ENCODE peak calls at places on chromosomes 1 and 21, in ten cellular contexts. U is cardiac muscle cell; C is LNCaP clone FGC; X is lung; T is body of pancreas; Z is astrocyte of the cerebellum; Q is fibroblast of mammary gland; V is BE2C; L is kidney; D is CD8-positive, alpha-beta T cell. P is an unnamed sample.

GRCh38 chr1:237205400-237206064 is 163.5 kb downstream of the RYR2 start:
- DNase-seq in U (peak), C (no peak), X (peak), T (peak), Z (peak), Q (peak), V (no peak), L (peak), D (no peak), P (peak)

GRCh38 chr1:212699839-212700596 is at the start of gene BATF3:
- DNase-seq in U (no peak), C (no peak), X (peak), T (peak), Z (no peak), Q (no peak), V (peak), L (peak), D (peak), P (no peak)

GRCh38 chr1:77469311-77469710 is 187.5 kb downstream of the AK5 start:
- DNase-seq in U (peak), C (no peak), X (no peak), T (no peak), Z (no peak), Q (no peak), V (no peak), L (no peak), D (no peak), P (no peak)

GRCh38 chr1:77319036-77319705 is 37.4 kb downstream of the AK5 start:
- DNase-seq in U (no peak), C (no peak), X (no peak), T (no peak), Z (no peak), Q (peak), V (no peak), L (no peak), D (no peak), P (no peak)

GRCh38 chr21:38343691-38344090 is 86.9 kb downstream of the KCNJ15 start:
- DNase-seq in U (peak), C (peak), X (peak), T (peak), Z (no peak), Q (peak), V (no peak), L (no peak), D (no peak), P (peak)

GRCh38 chr1:56866656-56867055 is 12.1 kb downstream of the C8A start:
- DNase-seq in U (peak), C (no peak), X (no peak), T (no peak), Z (no peak), Q (peak), V (no peak), L (no peak), D (no peak), P (peak)

GRCh38 chr1:233368106-233368783 is 40.7 kb downstream of the MAP3K21 start:
- DNase-seq in U (peak), C (no peak), X (no peak), T (no peak), Z (no peak), Q (peak), V (no peak), L (no peak), D (no peak), P (no peak)

GRCh38 chr1:109277434-109278204 is 5.3 kb downstream of the PSRC1 start:
- DNase-seq in U (peak), C (peak), X (peak), T (peak), Z (no peak), Q (peak), V (peak), L (peak), D (peak), P (peak)

GRCh38 chr21:43760391-43760958 is 15.6 kb downstream of the CSTB start:
- DNase-seq in U (no peak), C (no peak), X (no peak), T (no peak), Z (no peak), Q (no peak), V (no peak), L (no peak), D (no peak), P (no peak)
- TF ChIP-seq CTCF in U (no peak), C (no peak), X (no peak), T (no peak), Z (no peak), Q (no peak), V (no peak), L (no peak), D (no peak), P (peak)

GRCh38 chr1:116569776-116570357 is 959 bp downstream of the CD58 start:
- DNase-seq in U (peak), C (no peak), X (peak), T (peak), Z (no peak), Q (peak), V (no peak), L (peak), D (peak), P (no peak)

GRCh38 chr1:116567790-116568667 is 2.8 kb downstream of the CD58 start:
- DNase-seq in U (no peak), C (no peak), X (no peak), T (no peak), Z (no peak), Q (no peak), V (no peak), L (no peak), D (no peak), P (no peak)

GRCh38 chr1:116571215-116571919 is 541 bp upstream of the CD58 start:
- DNase-seq in U (no peak), C (no peak), X (no peak), T (no peak), Z (no peak), Q (no peak), V (no peak), L (no peak), D (no peak), P (no peak)

GRCh38 chr1:116570358-116571214 is at the start of gene CD58:
- DNase-seq in U (peak), C (peak), X (peak), T (peak), Z (no peak), Q (peak), V (peak), L (peak), D (peak), P (peak)

DNA sequence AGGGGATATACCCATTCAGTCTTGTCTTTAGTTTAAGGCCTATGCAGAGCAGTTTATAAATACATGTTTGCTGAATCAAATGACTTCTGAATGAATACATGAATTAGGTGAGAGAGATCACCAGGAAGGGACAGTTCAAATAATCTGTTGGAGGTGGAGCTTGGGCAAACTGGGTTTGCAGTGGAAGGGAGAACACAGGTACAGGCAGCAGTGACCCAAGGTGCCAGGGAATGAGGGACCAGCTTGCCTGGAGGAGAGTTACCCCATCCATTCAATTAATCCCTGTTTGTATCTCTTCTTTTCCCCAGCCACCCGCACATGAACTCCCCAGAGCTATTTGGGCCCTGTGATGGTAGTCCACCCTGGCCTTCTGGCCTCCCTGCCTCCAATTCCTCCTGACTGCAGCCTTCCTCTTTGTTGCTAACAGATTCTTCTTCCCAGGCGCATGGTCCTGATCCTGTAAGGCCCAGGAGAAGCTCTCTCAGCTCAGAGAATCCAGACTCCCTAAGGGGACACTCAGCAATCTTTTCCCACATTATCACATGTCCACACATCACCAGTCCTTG is 1.8 kb downstream of the CD58 start:
- DNase-seq in U (no peak), C (no peak), X (no peak), T (no peak), Z (no peak), Q (no peak), V (no peak), L (no peak), D (no peak), P (no peak)
- H3K4me3 ChIP-seq in U (no peak), C (no peak), X (no peak), T (no peak), Z (no peak), Q (no peak), V (no peak), L (no peak), D (no peak), P (no peak)

GRCh38 chr1:83882906-83883305 is 116.0 kb downstream of the TTLL7 start:
- DNase-seq in U (peak), C (peak), X (no peak), T (peak), Z (peak), Q (peak), V (peak), L (no peak), D (no peak), P (peak)
- TF ChIP-seq CTCF in U (peak), C (peak), X (no peak), T (no peak), Z (peak), Q (peak), V (peak), L (no peak), D (no peak), P (peak)

DNA sequence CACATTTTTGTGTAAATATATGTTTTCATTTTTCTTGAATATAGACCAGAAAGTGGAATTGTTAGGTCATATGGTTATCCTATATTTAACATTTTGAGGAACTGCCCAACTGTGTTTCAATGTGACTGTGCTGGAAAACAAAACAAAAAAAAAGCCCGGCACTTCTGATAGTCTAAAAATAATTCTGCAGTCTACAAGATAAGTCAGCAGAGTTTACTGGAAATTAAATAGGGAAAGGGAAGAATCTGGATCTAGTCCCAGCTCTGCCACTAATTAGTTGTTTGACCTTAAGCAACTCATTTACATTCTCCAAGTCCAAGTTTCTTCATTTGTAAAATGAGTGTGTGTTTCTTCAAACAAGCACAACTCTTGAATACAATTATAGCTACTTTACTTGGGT is 869.1 kb upstream of the B3GALT2 start:
- DNase-seq in U (no peak), C (no peak), X (no peak), T (no peak), Z (no peak), Q (no peak), V (no peak), L (no peak), D (no peak), P (no peak)
- H3K4me3 ChIP-seq in U (no peak), C (no peak), X (no peak), T (no peak), Z (no peak), Q (no peak), V (no peak), L (no peak), D (no peak), P (no peak)

GRCh38 chr1:200262326-200262965 is 147.4 kb downstream of the ZNF281 start:
- DNase-seq in U (no peak), C (no peak), X (no peak), T (no peak), Z (no peak), Q (no peak), V (no peak), L (no peak), D (no peak), P (no peak)
- TF ChIP-seq CTCF in U (no peak), C (no peak), X (no peak), T (no peak), Z (no peak), Q (peak), V (peak), L (no peak), D (no peak), P (no peak)

GRCh38 chr1:74199504-74199903 is 1.5 kb downstream of the FPGT start:
- DNase-seq in U (peak), C (no peak), X (no peak), T (no peak), Z (no peak), Q (no peak), V (no peak), L (no peak), D (no peak), P (no peak)
- H3K4me3 ChIP-seq in U (peak), C (no peak), X (no peak), T (no peak), Z (no peak), Q (no peak), V (no peak), L (peak), D (no peak), P (no peak)

GRCh38 chr1:188599313-188599712 is 1770.6 kb downstream of the PLA2G4A start:
- DNase-seq in U (no peak), C (no peak), X (no peak), T (no peak), Z (no peak), Q (no peak), V (no peak), L (no peak), D (no peak), P (no peak)

GRCh38 chr1:188590641-188591040 is 1761.9 kb downstream of the PLA2G4A start:
- DNase-seq in U (no peak), C (no peak), X (no peak), T (no peak), Z (peak), Q (no peak), V (no peak), L (no peak), D (no peak), P (no peak)

DNA sequence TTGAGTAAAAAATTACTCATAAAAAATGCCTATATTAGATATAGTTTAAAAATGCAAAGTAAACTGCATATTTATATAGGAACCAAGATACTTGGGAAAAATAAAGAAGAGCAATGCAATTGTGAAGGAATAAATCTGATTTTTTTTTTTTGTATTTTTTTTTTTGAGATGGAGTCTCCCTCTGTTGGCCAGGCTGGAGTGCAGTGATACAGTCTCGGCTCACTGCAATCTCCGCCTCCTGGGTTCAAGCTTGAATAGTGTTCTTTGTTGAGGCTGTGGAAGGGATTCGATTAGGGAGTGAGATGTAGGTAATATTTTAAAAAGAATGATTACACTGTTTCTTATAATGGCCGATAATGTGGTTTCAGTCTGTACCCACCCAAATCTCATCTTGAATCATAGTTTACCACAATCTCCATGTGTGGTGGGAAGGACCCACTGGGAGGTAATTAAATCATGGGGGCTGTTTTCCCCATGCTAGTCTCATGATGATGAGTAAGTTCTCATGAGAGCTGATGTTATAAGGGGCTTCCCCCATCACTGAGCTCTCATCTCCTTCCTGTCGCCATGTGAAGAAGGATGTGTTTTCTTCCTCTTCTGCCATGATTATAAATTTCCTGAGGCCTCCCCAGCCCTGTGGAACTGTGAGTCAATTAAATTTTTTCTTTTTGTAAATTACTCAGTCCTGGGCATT is 1765.9 kb downstream of the PLA2G4A start:
- DNase-seq in U (no peak), C (no peak), X (no peak), T (no peak), Z (no peak), Q (no peak), V (no peak), L (no peak), D (no peak), P (no peak)
- TF ChIP-seq CTCF in U (peak), C (peak), X (no peak), T (no peak), Z (peak), Q (no peak), V (peak), L (no peak), D (no peak), P (peak)

DNA sequence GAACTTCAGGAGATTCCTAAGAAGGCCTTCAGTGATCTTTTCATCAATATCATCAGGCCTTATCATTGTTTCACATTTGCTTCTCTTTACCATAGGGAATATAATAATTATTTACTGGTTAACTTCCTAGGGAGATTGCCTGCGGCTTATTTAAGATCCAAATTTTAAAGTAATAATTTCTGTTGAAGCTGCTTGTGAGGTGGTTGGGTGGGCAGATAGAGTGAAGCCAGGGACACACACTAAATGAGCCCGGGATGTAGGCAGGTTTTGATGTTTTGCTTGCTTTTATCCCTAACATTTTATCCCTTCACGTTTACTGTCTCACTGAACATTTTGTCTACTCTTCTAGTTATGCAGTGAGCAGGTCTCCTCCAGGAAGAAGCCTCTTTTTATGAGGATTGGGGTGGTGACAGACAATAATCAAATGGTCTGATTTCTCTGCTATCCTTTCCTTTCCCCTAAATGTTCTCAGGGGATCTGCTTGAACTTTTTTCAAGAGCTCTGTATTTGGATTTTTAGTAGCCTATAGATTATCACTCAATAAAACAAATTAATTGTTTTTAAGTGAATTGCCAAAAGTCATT is 164.7 kb downstream of the RUNX1 start:
- DNase-seq in U (no peak), C (no peak), X (no peak), T (no peak), Z (no peak), Q (peak), V (no peak), L (no peak), D (no peak), P (no peak)
- H3K4me3 ChIP-seq in U (no peak), C (no peak), X (peak), T (no peak), Z (peak), Q (peak), V (no peak), L (no peak), D (no peak), P (peak)

GRCh38 chr1:44707959-44708831 is 22.8 kb downstream of the RNU5D-1 start:
- DNase-seq in U (peak), C (no peak), X (no peak), T (peak), Z (no peak), Q (peak), V (peak), L (no peak), D (peak), P (peak)
- TF ChIP-seq CTCF in U (peak), C (no peak), X (peak), T (peak), Z (peak), Q (peak), V (peak), L (peak), D (peak), P (peak)

P was measured in brain microvascular endothelial cell.